ENCODE peak calls at places on chromosomes 3 and 15, in nine cellular contexts. G is activated T-cell treated with anti-CD3 and anti-CD28 coated beads, Interleukin-2, amount 50 U/mL, for 1 hour; C is stimulated activated CD4-positive, alpha-beta T cell treated with anti-CD3 and anti-CD28 coated beads, TNF-alpha, amount 100 ng/mL, for 24 hours; M is nephron progenitor cell; V is left lung; U is cardiac fibroblast; Z is ureter; W is A172; E is fibroblast of the aortic adventitia. P is an unnamed sample.

GRCh38 chr3:169769287-169770181 is at the start of gene ACTRT3:
- DNase-seq in Z (peak), W (no peak), M (peak), G (peak), C (peak), E (peak), U (peak), V (peak), P (peak)

GRCh38 chr3:195238626-195239118 is 32.3 kb downstream of the XXYLT1 start:
- DNase-seq in Z (no peak), M (no peak), E (peak), G (no peak), U (peak), W (no peak), C (no peak), V (no peak), P (peak)

GRCh38 chr3:89851974-89852621 is 744.7 kb downstream of the EPHA3 start:
- DNase-seq in C (no peak), Z (no peak), W (no peak), E (peak), G (no peak), V (no peak), U (peak), M (peak), P (no peak)

GRCh38 chr15:42158941-42159340 is 2.5 kb upstream of the PLA2G4F start:
- DNase-seq in W (no peak), M (no peak), Z (no peak), G (no peak), E (no peak), U (no peak), V (no peak), C (no peak), P (no peak)

GRCh38 chr3:184592411-184593200 is 31.0 kb downstream of the EPHB3 start:
- DNase-seq in G (no peak), E (peak), V (peak), Z (no peak), C (no peak), M (peak), W (no peak), U (peak), P (peak)

GRCh38 chr3:31440878-31441277 is 91.8 kb upstream of the STT3B start:
- DNase-seq in G (no peak), W (no peak), V (no peak), Z (no peak), M (no peak), E (no peak), C (no peak), U (no peak), P (no peak)

GRCh38 chr3:183391460-183391859 is 37.0 kb downstream of the MCF2L2 start:
- DNase-seq in V (no peak), U (no peak), G (no peak), E (no peak), W (no peak), M (no peak), C (no peak), Z (no peak), P (no peak)

GRCh38 chr15:101641894-101642293 is 10.3 kb downstream of the TM2D3 start:
- DNase-seq in Z (no peak), U (peak), V (no peak), M (no peak), W (no peak), G (no peak), C (no peak), E (no peak), P (peak)

GRCh38 chr3:88082854-88083253 is 23.8 kb downstream of the ZNF654 start:
- DNase-seq in U (no peak), C (no peak), G (no peak), W (no peak), E (no peak), Z (no peak), V (no peak), M (no peak), P (no peak)

GRCh38 chr3:57006048-57006709 is 54.3 kb upstream of the SPATA12 start:
- DNase-seq in W (no peak), M (peak), G (no peak), U (no peak), V (no peak), C (no peak), E (no peak), Z (no peak), P (no peak)

GRCh38 chr3:195876297-195877031 is 31.9 kb downstream of the TNK2 start:
- DNase-seq in V (peak), E (no peak), C (no peak), U (no peak), Z (peak), W (peak), M (no peak), G (no peak), P (no peak)

GRCh38 chr3:158058775-158059174 is 47.4 kb downstream of the SHOX2 start:
- DNase-seq in M (peak), G (no peak), U (no peak), C (no peak), V (no peak), Z (no peak), W (no peak), E (no peak), P (no peak)

GRCh38 chr3:172918568-172919296 is 168.2 kb downstream of the ECT2 start:
- DNase-seq in C (no peak), W (no peak), E (no peak), M (no peak), U (no peak), V (no peak), Z (no peak), G (no peak), P (no peak)

GRCh38 chr3:60512506-60512905 is 738.7 kb downstream of the FHIT start:
- DNase-seq in U (no peak), W (no peak), C (no peak), M (no peak), Z (no peak), E (no peak), V (no peak), G (no peak), P (no peak)

GRCh38 chr3:166304509-166305063 is 467.4 kb upstream of the BCHE start:
- DNase-seq in M (no peak), E (no peak), U (no peak), Z (no peak), C (no peak), V (no peak), W (peak), G (no peak), P (no peak)

GRCh38 chr3:101976473-101976872 is 127.2 kb downstream of the NFKBIZ start:
- DNase-seq in E (peak), U (peak), Z (no peak), G (no peak), C (no peak), M (no peak), V (no peak), W (peak), P (peak)

GRCh38 chr15:59699810-59700431 is 10.8 kb upstream of the BNIP2 start:
- DNase-seq in W (no peak), M (no peak), U (peak), G (no peak), C (no peak), E (peak), Z (no peak), V (no peak), P (peak)

GRCh38 chr3:166498439-166498838 is 661.2 kb upstream of the BCHE start:
- DNase-seq in V (no peak), W (no peak), E (no peak), Z (no peak), M (no peak), U (no peak), G (no peak), C (no peak), P (no peak)

GRCh38 chr3:33008282-33008681 is 56.8 kb downstream of the CCR4 start:
- DNase-seq in C (no peak), Z (no peak), G (no peak), W (no peak), V (no peak), M (no peak), U (no peak), E (no peak), P (no peak)

GRCh38 chr3:112175037-112175436 is 42.0 kb upstream of the GCSAM start:
- DNase-seq in U (no peak), M (no peak), C (no peak), Z (no peak), E (no peak), V (no peak), G (no peak), W (no peak), P (no peak)